ENCODE peak calls at places on chromosomes 3 and 15, in four cellular contexts. One of them, this sample, is unnamed. For H3K4me1, the result is how much of the 10 kb centered on the place peaks cover.

GRCh38 chr3:25441234-25441856 is 13.3 kb downstream of the RARB start:
- DNase-seq in GM23338: peak
- DNase-seq in A549: no peak
- DNase-seq in GM12878: no peak
- DNase-seq in this sample: peak

GRCh38 chr3:183340222-183340621 is 87.2 kb downstream of the B3GNT5 start:
- DNase-seq in GM12878: no peak
- DNase-seq in GM23338: no peak
- DNase-seq in A549: no peak
- DNase-seq in this sample: no peak

GRCh38 chr15:40345225-40345866 is 4.6 kb upstream of the CCDC9B start:
- DNase-seq in GM12878: no peak
- DNase-seq in GM23338: no peak
- DNase-seq in A549: no peak
- DNase-seq in this sample: no peak

GRCh38 chr15:29533667-29534066 is 264.0 kb upstream of the NSMCE3 start:
- DNase-seq in GM23338: peak
- DNase-seq in A549: no peak
- DNase-seq in GM12878: no peak
- DNase-seq in this sample: no peak

GRCh38 chr15:56936929-56937328 is 18.5 kb downstream of the TCF12 start:
- DNase-seq in GM23338: no peak
- DNase-seq in A549: no peak
- DNase-seq in GM12878: no peak
- DNase-seq in this sample: no peak

GRCh38 chr3:110881069-110881468 is 190.5 kb upstream of the NECTIN3 start:
- DNase-seq in A549: peak
- DNase-seq in GM12878: no peak
- DNase-seq in GM23338: peak
- DNase-seq in this sample: no peak

GRCh38 chr3:155714295-155714718 is 30.6 kb downstream of the PLCH1 start:
- DNase-seq in A549: no peak
- DNase-seq in GM12878: no peak
- DNase-seq in GM23338: peak
- DNase-seq in this sample: no peak

GRCh38 chr15:27358751-27359434 is 387.9 kb downstream of the GABRG3 start:
- DNase-seq in GM12878: no peak
- DNase-seq in GM23338: peak
- DNase-seq in A549: peak
- DNase-seq in this sample: no peak

GRCh38 chr3:32177702-32178198 is 60.7 kb upstream of the CMTM8 start:
- DNase-seq in GM12878: no peak
- DNase-seq in A549: peak
- DNase-seq in GM23338: peak
- DNase-seq in this sample: peak

GRCh38 chr3:124985358-124985757 is 50.8 kb upstream of the MUC13 start:
- DNase-seq in GM23338: no peak
- DNase-seq in GM12878: no peak
- DNase-seq in A549: peak
- DNase-seq in this sample: no peak

GRCh38 chr3:61574854-61575253 is 13.5 kb downstream of the PTPRG start:
- DNase-seq in A549: no peak
- DNase-seq in GM12878: no peak
- DNase-seq in GM23338: no peak
- DNase-seq in this sample: no peak

GRCh38 chr3:111851511-111851954 is 7.5 kb upstream of the PHLDB2 start:
- DNase-seq in A549: no peak
- DNase-seq in GM12878: no peak
- DNase-seq in GM23338: no peak
- DNase-seq in this sample: no peak

GRCh38 chr15:91508633-91509032 is 344.9 kb upstream of the SLCO3A1 start:
- DNase-seq in GM23338: no peak
- DNase-seq in GM12878: no peak
- DNase-seq in A549: no peak
- DNase-seq in this sample: no peak

GRCh38 chr15:48463366-48463880 is 132.2 kb downstream of the DUT start:
- DNase-seq in A549: peak
- DNase-seq in GM23338: no peak
- DNase-seq in GM12878: no peak
- DNase-seq in this sample: no peak

GRCh38 chr3:75140904-75141615 is 523.1 kb upstream of the FRG2C start:
- DNase-seq in GM12878: no peak
- DNase-seq in A549: peak
- DNase-seq in GM23338: no peak
- DNase-seq in this sample: no peak

GRCh38 chr3:12929801-12930200 is 88.4 kb upstream of the RPL32 start:
- DNase-seq in GM23338: no peak
- DNase-seq in GM12878: no peak
- DNase-seq in A549: no peak
- DNase-seq in this sample: no peak

GRCh38 chr3:62361261-62361660 is 12.1 kb downstream of the FEZF2 start:
- DNase-seq in GM23338: no peak
- DNase-seq in A549: no peak
- DNase-seq in GM12878: no peak
- DNase-seq in this sample: no peak

GRCh38 chr3:100527347-100527735 is 34.9 kb downstream of the TMEM45A start:
- DNase-seq in GM23338: no peak
- DNase-seq in GM12878: no peak
- DNase-seq in A549: no peak
- DNase-seq in this sample: no peak

GRCh38 chr15:66820474-66821258 is 118.6 kb downstream of the SMAD6 start:
- DNase-seq in A549: no peak
- DNase-seq in GM23338: no peak
- DNase-seq in GM12878: no peak
- DNase-seq in this sample: no peak

GRCh38 chr3:9007213-9007612 is 43.9 kb upstream of the RAD18 start:
- DNase-seq in A549: no peak
- DNase-seq in GM12878: no peak
- DNase-seq in GM23338: no peak
- DNase-seq in this sample: no peak

GRCh38 chr3:143847787-143848631 is at the start of gene SLC9A9:
- DNase-seq in GM12878: peak
- DNase-seq in GM23338: peak
- DNase-seq in A549: no peak
- DNase-seq in this sample: no peak

GRCh38 chr3:4290272-4290893 is 12.8 kb upstream of the SETMAR start:
- DNase-seq in A549: peak
- DNase-seq in GM12878: no peak
- DNase-seq in GM23338: peak
- DNase-seq in this sample: peak

GRCh38 chr3:4936982-4937614 is 42.1 kb upstream of the BHLHE40 start:
- DNase-seq in GM23338: no peak
- DNase-seq in GM12878: no peak
- DNase-seq in A549: no peak
- DNase-seq in this sample: no peak

GRCh38 chr3:56303508-56303907 is 164.8 kb downstream of the ERC2 start:
- DNase-seq in GM23338: peak
- DNase-seq in A549: peak
- DNase-seq in GM12878: peak
- DNase-seq in this sample: no peak

GRCh38 chr15:91271565-91272153 is 171.6 kb downstream of the SV2B start:
- DNase-seq in GM12878: peak
- DNase-seq in GM23338: peak
- DNase-seq in A549: peak
- DNase-seq in this sample: peak

GRCh38 chr3:44469914-44470313 is 7.6 kb downstream of the ZNF445 start:
- DNase-seq in GM23338: no peak
- DNase-seq in A549: no peak
- DNase-seq in GM12878: no peak
- DNase-seq in this sample: no peak

GRCh38 chr3:53236112-53236841 is 19.5 kb downstream of the TKT start:
- DNase-seq in GM12878: no peak
- DNase-seq in A549: peak
- DNase-seq in GM23338: no peak
- DNase-seq in this sample: no peak

GRCh38 chr3:101203411-101203810 is 117.0 kb downstream of the IMPG2 start:
- DNase-seq in A549: no peak
- DNase-seq in GM12878: no peak
- DNase-seq in GM23338: no peak
- DNase-seq in this sample: no peak

GRCh38 chr15:68271854-68272471 is 5.6 kb upstream of the FEM1B start:
- DNase-seq in GM23338: peak
- DNase-seq in A549: peak
- DNase-seq in GM12878: no peak
- DNase-seq in this sample: no peak

GRCh38 chr3:194905696-194906095 is 220.0 kb downstream of the FAM43A start:
- DNase-seq in A549: no peak
- DNase-seq in GM12878: no peak
- DNase-seq in GM23338: no peak
- DNase-seq in this sample: no peak

GRCh38 chr15:100218411-100218810 is 123.4 kb downstream of the ADAMTS17 start:
- DNase-seq in GM12878: no peak
- DNase-seq in GM23338: no peak
- DNase-seq in A549: no peak
- DNase-seq in this sample: no peak

GRCh38 chr3:135558906-135559305 is 406.6 kb upstream of the PPP2R3A start:
- DNase-seq in GM23338: no peak
- DNase-seq in GM12878: no peak
- DNase-seq in A549: no peak
- DNase-seq in this sample: no peak

GRCh38 chr3:190764231-190764630 is 98.3 kb downstream of the GMNC start:
- DNase-seq in GM12878: no peak
- DNase-seq in GM23338: no peak
- DNase-seq in A549: no peak
- DNase-seq in this sample: no peak

GRCh38 chr3:162195147-162195546 is 698.5 kb downstream of the OTOL1 start:
- DNase-seq in GM12878: no peak
- DNase-seq in GM23338: no peak
- DNase-seq in A549: no peak
- DNase-seq in this sample: no peak

GRCh38 chr3:69999191-70000027 is at the start of gene SAMMSON:
- DNase-seq in GM23338: peak
- DNase-seq in GM12878: no peak
- DNase-seq in A549: peak
- DNase-seq in this sample: no peak

GRCh38 chr3:88433572-88433971 is 283.8 kb downstream of the C3orf38 start:
- DNase-seq in GM12878: peak
- DNase-seq in A549: no peak
- DNase-seq in GM23338: no peak
- DNase-seq in this sample: no peak

GRCh38 chr3:89360155-89360554 is 252.7 kb downstream of the EPHA3 start:
- DNase-seq in GM12878: no peak
- DNase-seq in GM23338: no peak
- DNase-seq in A549: no peak
- DNase-seq in this sample: no peak

DNA sequence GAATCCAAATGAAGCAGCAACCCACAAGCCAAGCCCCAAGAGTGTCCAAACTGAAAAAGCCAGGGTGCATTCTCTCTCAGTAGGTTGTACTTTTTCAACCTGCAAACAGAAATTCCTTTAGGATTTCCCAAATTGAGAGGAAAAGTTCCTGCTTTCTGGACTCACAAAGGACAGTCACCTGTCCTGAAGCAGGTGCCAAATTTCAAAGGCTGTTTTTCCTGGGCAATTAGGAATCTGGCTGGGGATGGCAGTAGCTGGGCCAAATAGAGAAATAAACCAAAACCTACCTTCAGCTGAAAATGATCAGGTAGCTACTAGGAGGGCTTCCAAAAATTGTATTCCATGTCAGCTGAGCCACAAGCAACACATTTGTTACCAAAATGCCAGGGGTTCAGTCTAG is 83.1 kb upstream of the TP63 start:
- DNase-seq in A549: no peak
- DNase-seq in GM12878: no peak
- DNase-seq in GM23338: no peak
- DNase-seq in this sample: no peak
- TF ChIP-seq REST in A549: no peak
- TF ChIP-seq REST in GM12878: no peak
- TF ChIP-seq REST in GM23338: no peak
- TF ChIP-seq REST in this sample: no peak

DNA sequence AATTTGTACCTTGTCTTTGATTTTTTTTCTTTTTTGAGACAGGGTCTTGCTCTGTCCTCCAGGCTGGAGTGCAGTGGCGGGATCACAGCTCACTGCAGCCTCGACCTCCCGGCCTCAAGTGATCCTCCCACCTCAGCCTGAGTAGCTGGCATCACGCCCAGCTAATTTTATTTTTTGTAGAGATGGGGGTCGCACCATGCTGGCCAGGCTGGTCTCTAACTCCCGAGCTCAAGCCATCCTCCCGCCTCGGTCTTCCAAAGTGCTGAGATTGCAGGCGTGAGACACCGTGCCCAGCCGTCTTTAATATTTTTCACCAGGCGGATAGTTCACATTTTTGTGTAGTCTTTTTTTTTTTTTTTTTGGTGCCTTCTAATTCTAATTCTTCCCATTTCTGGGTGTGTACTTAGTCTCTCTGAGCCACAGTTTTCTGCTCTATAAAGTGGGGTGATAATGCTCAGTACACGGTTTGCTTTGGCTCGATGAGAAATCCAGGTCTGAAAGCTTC is 528 bp upstream of the TATDN2 start:
- DNase-seq in GM23338: no peak
- DNase-seq in GM12878: no peak
- DNase-seq in A549: no peak
- DNase-seq in this sample: no peak
- H3K4me1 ChIP-seq in GM23338: under half
- H3K4me1 ChIP-seq in GM12878: under half
- H3K4me1 ChIP-seq in A549: under half
- H3K4me1 ChIP-seq in this sample: under half

DNA sequence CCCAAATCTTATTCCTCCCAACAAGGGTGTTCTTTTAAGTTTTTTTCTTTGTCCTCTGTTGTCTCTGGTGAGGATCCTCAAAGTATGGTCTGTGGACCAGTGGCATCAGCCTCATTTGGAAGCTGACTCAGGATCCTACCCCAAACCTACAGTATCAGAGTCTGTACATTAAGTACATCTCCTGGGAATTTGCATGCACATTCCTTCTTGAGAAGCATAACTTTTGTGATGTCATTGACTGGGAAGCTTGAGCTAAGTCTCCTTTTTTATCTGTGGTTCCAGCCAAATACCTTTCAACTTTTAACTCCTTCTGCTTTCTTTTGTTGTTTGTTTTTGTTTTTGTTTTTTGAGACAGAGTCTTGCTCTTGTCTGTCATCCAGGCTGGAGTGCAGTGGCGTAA is 40.5 kb downstream of the ARMC8 start:
- DNase-seq in A549: no peak
- DNase-seq in GM12878: no peak
- DNase-seq in GM23338: no peak
- DNase-seq in this sample: no peak
- TF ChIP-seq REST in A549: no peak
- TF ChIP-seq REST in GM12878: no peak
- TF ChIP-seq REST in GM23338: no peak
- TF ChIP-seq REST in this sample: no peak

GRCh38 chr15:41917767-41918430 is 24.0 kb upstream of the SPTBN5 start:
- DNase-seq in A549: peak
- DNase-seq in GM23338: no peak
- DNase-seq in GM12878: no peak
- DNase-seq in this sample: no peak
- H3K4me1 ChIP-seq in A549: under half
- H3K4me1 ChIP-seq in GM23338: under half
- H3K4me1 ChIP-seq in GM12878: under half
- H3K4me1 ChIP-seq in this sample: under half

GRCh38 chr3:76842232-76842631 is 197.7 kb upstream of the ROBO2 start:
- DNase-seq in GM12878: no peak
- DNase-seq in GM23338: no peak
- DNase-seq in A549: no peak
- DNase-seq in this sample: no peak
- TF ChIP-seq REST in GM12878: no peak
- TF ChIP-seq REST in GM23338: no peak
- TF ChIP-seq REST in A549: no peak
- TF ChIP-seq REST in this sample: no peak

GRCh38 chr15:52180851-52181450 is 10.2 kb downstream of the GNB5 start:
- DNase-seq in GM12878: no peak
- DNase-seq in A549: no peak
- DNase-seq in GM23338: no peak
- DNase-seq in this sample: no peak
- H3K4me1 ChIP-seq in GM12878: under half
- H3K4me1 ChIP-seq in A549: under half
- H3K4me1 ChIP-seq in GM23338: under half
- H3K4me1 ChIP-seq in this sample: under half